ENCODE peak calls at places on chromosomes 13 and 19, in five cellular contexts. Z, M, G, I and U are unnamed samples.

GRCh38 chr13:38518328-38518727 is 168.5 kb upstream of the FREM2 start:
- DNase-seq in Z (no peak), M (no peak), G (no peak), I (no peak), U (no peak)

GRCh38 chr13:22018297-22019210 is 347.7 kb downstream of the FGF9 start:
- DNase-seq in Z (no peak), M (no peak), G (no peak), I (no peak), U (no peak)

GRCh38 chr13:79663420-79663819 is 182.5 kb downstream of the NDFIP2 start:
- DNase-seq in Z (no peak), M (no peak), G (no peak), I (no peak), U (no peak)

GRCh38 chr13:110483386-110483785 is 78.1 kb downstream of the RAB20 start:
- DNase-seq in Z (no peak), M (peak; percentile 67), G (no peak), I (no peak), U (no peak)

GRCh38 chr13:20391597-20392452 is 133.8 kb downstream of the CRYL1 start:
- DNase-seq in Z (no peak), M (no peak), G (no peak), I (no peak), U (no peak)

GRCh38 chr13:111900390-111901180 is 166.4 kb upstream of the SOX1 start:
- DNase-seq in Z (no peak), M (no peak), G (no peak), I (no peak), U (no peak)

GRCh38 chr19:49932041-49932451 is 2.7 kb upstream of the NUP62 start:
- DNase-seq in Z (no peak), M (no peak), G (no peak), I (no peak), U (no peak)

GRCh38 chr19:36916991-36917390 is 859 bp downstream of the ZNF568 start:
- DNase-seq in Z (no peak), M (peak; percentile 67), G (peak; percentile 57), I (peak; percentile 0), U (peak; percentile 26)

GRCh38 chr19:33186431-33186830 is 7.7 kb upstream of the LRP3 start:
- DNase-seq in Z (no peak), M (no peak), G (no peak), I (no peak), U (no peak)

GRCh38 chr13:27923794-27924528 is 4.2 kb downstream of the PDX1 start:
- DNase-seq in Z (peak; percentile 58), M (no peak), G (no peak), I (no peak), U (no peak)

GRCh38 chr13:26529441-26529840 is 28.0 kb upstream of the WASF3 start:
- DNase-seq in Z (peak; percentile 75), M (peak; percentile 81), G (peak; percentile 58), I (peak; percentile 41), U (peak; percentile 51)

GRCh38 chr13:21012841-21013681 is 48.3 kb downstream of the LATS2 start:
- DNase-seq in Z (peak; percentile 36), M (peak; percentile 51), G (peak; percentile 49), I (no peak), U (no peak)

GRCh38 chr13:97945342-97945741 is 8.1 kb upstream of the IPO5 start:
- DNase-seq in Z (no peak), M (peak; percentile 59), G (peak; percentile 76), I (no peak), U (peak; percentile 22)